ENCODE peak calls at places on chromosomes 16 and 17, in five cellular contexts. K is GM10248, S is cardiac muscle cell, Y is IMR-90, W is tibial artery. F is an unnamed sample.

GRCh38 chr17:6701719-6702118 is 11.4 kb downstream of the SLC13A5 start:
- DNase-seq in S (peak; percentile 33), K (peak; percentile 78), Y (no peak), W (no peak), F (peak; percentile 11)

GRCh38 chr16:84368327-84368996 is at the start of gene ATP2C2:
- DNase-seq in W (no peak), S (no peak), Y (no peak), K (no peak), F (no peak)

GRCh38 chr17:36183001-36183810 is 6.8 kb upstream of the TBC1D3B start:
- DNase-seq in Y (peak; percentile 54), S (peak; percentile 65), K (peak; percentile 59), W (peak; percentile 61), F (peak; percentile 52)

GRCh38 chr16:31130336-31130812 is 5.2 kb downstream of the PRSS8 start:
- DNase-seq in K (no peak), Y (no peak), S (no peak), W (no peak), F (no peak)

GRCh38 chr16:87812200-87812656 is 46.4 kb upstream of the KLHDC4 start:
- DNase-seq in K (no peak), Y (no peak), W (no peak), S (no peak), F (no peak)

GRCh38 chr17:40323731-40324650 is 15.0 kb downstream of the RARA start:
- DNase-seq in W (peak; percentile 73), S (peak; percentile 83), Y (peak; percentile 44), K (no peak), F (no peak)

GRCh38 chr17:59845595-59846390 is 47.0 kb downstream of the TUBD1 start:
- DNase-seq in K (no peak), S (peak; percentile 74), Y (peak; percentile 89), W (peak; percentile 52), F (peak; percentile 75)

GRCh38 chr16:4495766-4496165 is 19.6 kb downstream of the HMOX2 start:
- DNase-seq in K (no peak), W (no peak), S (no peak), Y (no peak), F (no peak)

GRCh38 chr17:7781467-7781866 is 52.5 kb upstream of the KDM6B start:
- DNase-seq in S (peak; percentile 32), W (no peak), Y (no peak), K (peak; percentile 77), F (no peak)

GRCh38 chr16:52603015-52603414 is 56.1 kb upstream of the TOX3 start:
- DNase-seq in Y (no peak), W (no peak), S (no peak), K (no peak), F (no peak)

GRCh38 chr17:7667616-7668406 is 17.1 kb downstream of the ATP1B2 start:
- DNase-seq in K (no peak), Y (no peak), W (no peak), S (no peak), F (no peak)

GRCh38 chr17:62703269-62703775 is 75.9 kb downstream of the MRC2 start:
- DNase-seq in S (no peak), K (no peak), W (peak; percentile 49), Y (peak; percentile 53), F (no peak)

GRCh38 chr17:38663125-38663751 is 11.5 kb downstream of the EPOP start:
- DNase-seq in S (peak; percentile 52), K (peak; percentile 78), Y (peak; percentile 29), W (no peak), F (peak; percentile 46)

GRCh38 chr17:7552621-7553051 is 3.8 kb downstream of the TNFSF12 start:
- DNase-seq in S (no peak), K (peak; percentile 73), Y (no peak), W (peak; percentile 35), F (no peak)

GRCh38 chr16:28943281-28943680 is 7.5 kb upstream of the NFATC2IP start:
- DNase-seq in S (no peak), K (no peak), W (no peak), Y (no peak), F (no peak)

GRCh38 chr17:58330997-58331814 is 2.6 kb upstream of the TSPOAP1 start:
- DNase-seq in Y (no peak), S (no peak), W (no peak), K (no peak), F (no peak)

GRCh38 chr17:27415090-27415795 is 41.0 kb upstream of the KSR1 start:
- DNase-seq in K (no peak), W (no peak), S (no peak), Y (no peak), F (no peak)

GRCh38 chr16:12704492-12705111 is 99.1 kb downstream of the CPPED1 start:
- DNase-seq in S (no peak), W (no peak), Y (no peak), K (no peak), F (no peak)

GRCh38 chr16:3003582-3004270 is 9.0 kb upstream of the CLDN9 start:
- DNase-seq in S (peak; percentile 99), W (peak; percentile 91), Y (peak; percentile 98), K (peak; percentile 99), F (peak; percentile 96)
- TF ChIP-seq CTCF in S (peak; percentile 42), W (peak; percentile 51), Y (peak; percentile 54), K (peak; percentile 73), F (peak; percentile 55)

DNA sequence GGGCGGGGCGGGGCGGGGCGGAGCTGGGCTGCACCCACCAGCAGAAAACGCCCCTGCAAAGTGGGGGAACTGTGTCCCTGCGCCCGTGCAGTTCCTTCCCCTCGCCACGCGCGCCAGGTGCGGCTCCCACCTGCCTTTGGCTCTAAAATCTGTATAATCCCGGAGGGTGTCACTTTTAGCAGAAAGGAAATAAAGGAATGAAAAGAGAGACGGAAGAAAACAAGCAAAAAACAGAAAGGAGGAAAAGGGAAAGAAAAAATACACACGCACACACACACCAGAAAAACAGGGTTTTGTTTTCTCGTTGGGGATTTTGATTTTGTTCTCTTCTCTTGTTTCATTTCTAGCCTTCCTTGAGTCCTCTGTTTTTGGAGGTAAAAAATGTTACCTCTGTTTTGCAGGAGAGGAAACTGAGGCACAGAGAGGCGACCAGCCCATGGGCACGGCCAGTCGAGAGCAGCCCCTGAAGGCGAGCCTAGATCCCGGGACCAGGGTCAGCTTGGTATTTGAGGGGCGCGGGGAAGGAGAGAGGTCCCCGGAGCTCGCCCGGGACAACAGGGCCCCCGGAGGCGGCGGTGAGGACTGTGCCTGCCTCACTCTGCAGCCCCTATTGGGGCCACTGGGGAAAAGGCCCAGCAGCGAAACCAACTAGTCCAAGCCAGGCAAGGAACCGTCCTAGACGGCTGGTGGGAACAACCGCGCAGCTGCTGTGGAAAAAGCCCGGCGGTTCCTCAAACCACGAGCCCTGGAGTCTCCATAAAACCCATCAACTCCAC is 594 bp upstream of the CARHSP1 start:
- DNase-seq in Y (no peak), K (no peak), S (no peak), W (no peak), F (no peak)
- TF ChIP-seq CTCF in Y (no peak), K (no peak), S (no peak), W (no peak), F (peak; percentile 12)

DNA sequence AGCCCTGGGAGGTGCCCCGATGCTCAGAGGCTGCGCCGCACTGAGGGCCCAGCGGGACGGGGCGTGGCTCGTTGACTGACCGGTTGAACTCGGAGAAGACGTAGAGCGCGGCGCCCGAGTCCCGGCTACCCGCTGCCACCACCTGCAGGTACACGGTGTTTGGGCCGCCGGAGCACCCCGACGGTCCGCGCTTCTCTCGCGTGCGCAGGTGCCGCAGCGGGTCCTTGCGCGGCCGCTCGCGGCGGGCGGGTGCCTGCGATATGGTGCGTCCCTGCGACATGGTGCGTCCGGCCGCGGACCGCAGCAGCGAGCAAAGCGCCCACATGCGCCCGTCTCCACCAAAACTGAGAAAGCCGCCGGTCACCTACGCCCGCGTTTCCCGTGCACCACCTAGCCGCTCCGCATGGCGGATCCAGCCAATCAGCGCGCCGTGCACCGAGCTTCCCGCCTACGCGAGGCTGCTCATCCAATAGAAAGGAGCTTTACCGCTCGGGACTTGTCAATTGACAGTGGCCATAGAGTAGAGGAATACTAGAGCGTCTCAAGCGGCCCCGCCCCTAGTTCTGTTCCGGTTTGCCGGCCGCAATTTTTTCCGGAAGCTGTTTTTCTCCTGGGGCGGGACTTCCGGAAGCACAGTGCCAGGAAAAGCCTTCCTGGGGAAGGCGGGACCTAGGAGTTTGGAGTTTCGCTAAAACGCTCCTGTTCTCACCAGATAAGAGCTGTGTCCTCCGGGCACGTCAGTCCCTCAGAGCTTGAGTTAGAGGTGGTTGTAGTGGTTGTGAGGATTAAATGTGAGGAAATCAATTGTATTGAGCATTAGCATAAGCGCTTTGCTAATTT is at the start of gene ELAC2:
- DNase-seq in Y (peak; percentile 99), K (peak; percentile 96), S (peak; percentile 99), W (peak; percentile 95), F (peak; percentile 99)
- TF ChIP-seq CTCF in Y (no peak), K (no peak), S (no peak), W (peak; percentile 24), F (no peak)

GRCh38 chr16:58021661-58022551 is 3.6 kb upstream of the MMP15 start:
- DNase-seq in S (peak; percentile 22), K (no peak), W (no peak), Y (peak; percentile 82), F (peak; percentile 41)

GRCh38 chr16:58022601-58023371 is 2.8 kb upstream of the MMP15 start:
- DNase-seq in S (peak; percentile 82), W (peak; percentile 45), Y (peak; percentile 68), K (no peak), F (peak; percentile 29)

GRCh38 chr16:58019866-58020538 is 5.6 kb upstream of the MMP15 start:
- DNase-seq in Y (no peak), K (no peak), W (no peak), S (no peak), F (no peak)

GRCh38 chr16:58018803-58019202 is 6.8 kb upstream of the MMP15 start:
- DNase-seq in W (no peak), S (no peak), Y (no peak), K (no peak), F (no peak)

GRCh38 chr16:58020628-58021521 is 4.7 kb upstream of the MMP15 start:
- DNase-seq in W (peak; percentile 60), Y (peak; percentile 43), K (peak; percentile 74), S (peak; percentile 59), F (peak; percentile 61)
- TF ChIP-seq CTCF in W (peak; percentile 67), Y (peak; percentile 82), K (peak; percentile 89), S (peak; percentile 79), F (peak; percentile 85)

GRCh38 chr17:75614006-75614405 is 19.2 kb upstream of the SMIM5 start:
- DNase-seq in S (no peak), W (no peak), Y (no peak), K (no peak), F (no peak)
- TF ChIP-seq CTCF in S (no peak), W (no peak), Y (peak; percentile 19), K (no peak), F (peak; percentile 30)

GRCh38 chr16:64629622-64630021 is 492.2 kb downstream of the CDH11 start:
- DNase-seq in Y (no peak), K (no peak), W (no peak), S (no peak), F (peak; percentile 36)

GRCh38 chr16:64627781-64628180 is 494.1 kb downstream of the CDH11 start:
- DNase-seq in Y (no peak), S (no peak), W (no peak), K (no peak), F (no peak)

GRCh38 chr16:64621616-64622015 is 500.2 kb downstream of the CDH11 start:
- DNase-seq in W (no peak), S (no peak), K (no peak), Y (no peak), F (no peak)

GRCh38 chr16:64626771-64627170 is 495.1 kb downstream of the CDH11 start:
- DNase-seq in K (no peak), S (peak; percentile 1), W (no peak), Y (peak; percentile 1), F (no peak)

DNA sequence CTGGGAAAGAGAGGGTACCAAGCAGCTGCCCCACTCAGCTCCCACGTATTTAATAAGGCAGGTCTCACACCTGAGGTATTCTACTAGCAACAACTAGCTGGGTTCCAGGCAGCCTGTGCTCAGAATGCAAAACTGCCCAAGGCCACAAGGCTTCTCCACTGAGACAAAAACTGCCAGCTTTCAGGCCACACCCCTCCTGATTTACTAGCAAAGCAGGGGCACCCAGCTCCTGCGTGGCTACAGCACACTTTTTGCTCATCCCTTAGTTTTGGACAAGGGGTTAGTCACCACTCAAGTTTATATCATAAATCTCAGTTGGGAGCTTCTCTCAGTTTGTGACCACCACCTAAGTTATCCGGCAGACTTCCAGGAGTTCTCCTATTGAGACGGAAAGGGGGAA is 494.6 kb downstream of the CDH11 start:
- DNase-seq in W (no peak), S (peak; percentile 2), K (no peak), Y (no peak), F (no peak)
- TF ChIP-seq CTCF in W (no peak), S (no peak), K (no peak), Y (peak; percentile 3), F (peak; percentile 34)

F was measured in brain microvascular endothelial cell.